ENCODE peak calls at places on chromosomes 5 and 9, in six cellular contexts. W is colonic mucosa, U is upper lobe of right lung, O is type B pancreatic cell, E is epithelial cell of esophagus, C is uterus. I is an unnamed sample.

GRCh38 chr9:114370251-114370984 is 17.4 kb downstream of the AKNA start:
- DNase-seq in E (no peak), U (peak; percentile 46), O (no peak), C (no peak), W (no peak), I (no peak)

GRCh38 chr5:149631506-149631905 is 50.2 kb downstream of the ARHGEF37 start:
- DNase-seq in E (no peak), O (no peak), C (no peak), W (no peak), U (no peak), I (no peak)

GRCh38 chr5:33921005-33921404 is 15.2 kb upstream of the RXFP3 start:
- DNase-seq in E (no peak), C (no peak), W (no peak), U (no peak), O (no peak), I (no peak)

GRCh38 chr5:4758550-4758949 is 381.6 kb upstream of the ADAMTS16 start:
- DNase-seq in W (no peak), O (no peak), E (no peak), U (no peak), C (no peak), I (no peak)

GRCh38 chr9:105694848-105695581 is 674 bp downstream of the TMEM38B start:
- DNase-seq in E (peak; percentile 65), U (peak; percentile 86), C (peak; percentile 56), O (peak; percentile 75), W (peak; percentile 73), I (peak; percentile 37)

GRCh38 chr5:34530637-34531036 is 125.5 kb upstream of the RAI14 start:
- DNase-seq in E (no peak), W (no peak), C (no peak), O (no peak), U (no peak), I (no peak)

GRCh38 chr9:97906236-97906831 is 16.0 kb downstream of the TRMO start:
- DNase-seq in C (no peak), O (no peak), W (no peak), E (no peak), U (peak; percentile 67), I (no peak)

GRCh38 chr5:149452665-149453617 is 73.8 kb upstream of the IL17B start:
- DNase-seq in U (no peak), C (peak; percentile 83), W (peak; percentile 51), O (no peak), E (peak; percentile 93), I (peak; percentile 55)

GRCh38 chr5:14004598-14005394 is 60.3 kb upstream of the DNAH5 start:
- DNase-seq in E (no peak), U (no peak), O (no peak), C (no peak), W (no peak), I (no peak)

GRCh38 chr9:98280574-98280973 is 25.1 kb upstream of the TBC1D2 start:
- DNase-seq in C (no peak), U (no peak), O (no peak), E (no peak), W (no peak), I (no peak)

GRCh38 chr9:134678206-134678605 is 36.6 kb downstream of the COL5A1 start:
- DNase-seq in E (no peak), U (peak; percentile 57), W (no peak), O (no peak), C (no peak), I (no peak)

GRCh38 chr9:116058421-116058820 is 95.2 kb upstream of the PAPPA start:
- DNase-seq in W (no peak), E (peak; percentile 3), U (no peak), O (no peak), C (no peak), I (no peak)

GRCh38 chr9:16243798-16244197 is 626.7 kb downstream of the BNC2 start:
- DNase-seq in O (no peak), C (no peak), E (peak; percentile 26), U (no peak), W (peak; percentile 23), I (no peak)

GRCh38 chr9:133534346-133535284 is at the start of gene ADAMTSL2:
- DNase-seq in O (no peak), W (peak; percentile 45), U (peak; percentile 80), C (peak; percentile 83), E (no peak), I (no peak)

GRCh38 chr9:93207326-93207814 is 23.4 kb downstream of the WNK2 start:
- DNase-seq in W (no peak), E (no peak), C (peak; percentile 68), U (no peak), O (no peak), I (no peak)

GRCh38 chr9:85536076-85536475 is 205.7 kb downstream of the AGTPBP1 start:
- DNase-seq in E (peak; percentile 55), C (no peak), W (no peak), U (no peak), O (no peak), I (no peak)

GRCh38 chr5:132057498-132058255 is 2.8 kb upstream of the IL3 start:
- DNase-seq in U (peak; percentile 11), C (peak; percentile 1), W (peak; percentile 14), O (no peak), E (no peak), I (no peak)

GRCh38 chr5:73663161-73663859 is 37.3 kb downstream of the ARHGEF28 start:
- DNase-seq in E (no peak), U (no peak), O (no peak), W (no peak), C (no peak), I (no peak)

GRCh38 chr9:21479152-21479702 is 2.9 kb downstream of the IFNE start:
- DNase-seq in U (no peak), O (no peak), W (no peak), E (no peak), C (no peak), I (no peak)

GRCh38 chr5:150036513-150036912 is 36.0 kb downstream of the HMGXB3 start:
- DNase-seq in E (peak; percentile 95), U (no peak), W (no peak), O (no peak), C (peak; percentile 67), I (no peak)

GRCh38 chr9:27548055-27548741 is 18.6 kb upstream of the MOB3B start:
- DNase-seq in U (no peak), C (no peak), W (no peak), O (no peak), E (peak; percentile 49), I (no peak)
- TF ChIP-seq CTCF in U (peak; percentile 52), C (peak; percentile 72), W (peak; percentile 38), O (peak; percentile 77), E (peak; percentile 43), I (no peak)

DNA sequence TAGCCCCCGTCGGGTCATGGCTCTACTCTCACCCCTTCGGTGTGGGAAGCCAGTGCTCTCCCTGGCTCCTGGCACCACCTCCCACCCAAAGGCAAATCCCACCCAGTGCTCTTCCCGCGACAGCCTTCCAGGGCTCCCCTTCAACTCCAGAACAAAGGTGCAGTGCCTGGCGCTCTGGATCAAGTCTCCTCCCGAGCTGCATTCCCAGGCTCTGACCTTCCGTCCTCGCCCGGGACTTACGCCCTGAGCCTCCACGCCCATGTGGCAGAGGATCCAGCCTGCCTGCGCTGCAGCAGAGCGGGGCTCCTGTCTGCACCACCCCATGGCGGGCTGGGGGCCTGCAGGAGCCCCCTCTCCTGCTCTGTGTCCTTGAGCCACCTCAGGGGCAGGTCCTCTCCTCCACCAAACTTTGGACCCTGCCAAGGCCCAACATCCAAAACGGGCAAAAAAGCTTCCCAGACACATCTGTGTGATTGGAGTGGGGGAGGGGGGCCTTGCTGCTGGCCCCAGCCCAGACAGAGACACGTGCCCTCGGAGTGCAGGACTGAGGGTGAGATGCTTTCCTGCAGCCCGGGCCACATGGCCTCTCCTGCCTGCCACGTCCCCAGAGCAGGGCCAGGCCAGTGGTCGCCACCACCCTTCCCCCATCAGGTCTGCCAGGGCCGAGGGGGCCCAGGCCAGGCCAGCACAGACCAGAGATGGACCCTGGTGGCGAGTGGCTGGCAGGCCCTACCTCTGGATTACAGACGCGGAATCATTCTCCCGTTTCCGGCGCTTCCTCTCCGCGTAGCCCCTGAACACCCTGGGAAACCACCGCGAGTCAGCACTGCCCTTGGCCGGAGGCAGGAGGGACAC is 4.4 kb downstream of the NSMF start:
- DNase-seq in E (peak; percentile 29), C (peak; percentile 28), W (peak; percentile 77), O (no peak), U (peak; percentile 71), I (no peak)
- TF ChIP-seq CTCF in E (no peak), C (no peak), W (no peak), O (no peak), U (no peak), I (no peak)

GRCh38 chr9:94603259-94603776 is 9.7 kb upstream of the FBP2 start:
- DNase-seq in O (peak; percentile 79), E (peak; percentile 73), W (peak; percentile 93), U (peak; percentile 77), C (peak; percentile 78), I (peak; percentile 74)
- TF ChIP-seq CTCF in O (peak; percentile 80), E (peak; percentile 79), W (peak; percentile 71), U (peak; percentile 64), C (peak; percentile 46), I (peak; percentile 45)

DNA sequence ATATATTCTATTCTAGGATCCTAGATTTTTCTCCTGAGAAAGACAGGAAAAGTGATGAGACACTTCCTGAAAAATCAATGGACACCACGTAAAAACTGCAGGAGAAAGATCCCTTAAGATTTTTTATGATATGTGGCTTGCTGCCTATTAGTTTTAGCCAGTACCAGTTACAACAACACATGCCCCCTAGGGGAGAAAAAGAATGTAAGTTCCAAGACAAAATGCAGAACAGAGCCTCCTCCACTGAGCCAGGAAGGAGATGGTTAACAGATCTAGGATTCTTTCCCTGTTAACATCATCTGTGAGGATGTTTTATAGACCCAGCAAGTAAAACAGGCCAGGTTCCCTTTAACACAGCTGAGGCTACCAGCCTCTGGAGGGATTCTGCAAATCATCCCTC is 574.7 kb downstream of the TLE4 start:
- DNase-seq in C (no peak), U (no peak), W (no peak), O (no peak), E (peak; percentile 4), I (no peak)
- TF ChIP-seq CTCF in C (no peak), U (peak; percentile 23), W (no peak), O (peak; percentile 67), E (no peak), I (no peak)

GRCh38 chr5:447501-447900 is 4.5 kb downstream of the EXOC3 start:
- DNase-seq in C (no peak), E (no peak), O (no peak), W (no peak), U (peak; percentile 44), I (no peak)

GRCh38 chr5:446066-446725 is 3.2 kb downstream of the EXOC3 start:
- DNase-seq in C (no peak), U (peak; percentile 15), O (no peak), E (peak; percentile 31), W (no peak), I (no peak)

GRCh38 chr5:445591-445990 is 2.6 kb downstream of the EXOC3 start:
- DNase-seq in W (no peak), E (no peak), O (no peak), C (no peak), U (peak; percentile 46), I (no peak)

GRCh38 chr5:448061-448765 is 5.2 kb downstream of the EXOC3 start:
- DNase-seq in C (no peak), U (peak; percentile 83), W (no peak), O (no peak), E (no peak), I (no peak)

GRCh38 chr5:446864-447263 is 3.9 kb downstream of the EXOC3 start:
- DNase-seq in U (peak; percentile 35), C (no peak), W (no peak), E (peak; percentile 62), O (no peak), I (no peak)
- TF ChIP-seq CTCF in U (peak; percentile 60), C (peak; percentile 35), W (peak; percentile 51), E (peak; percentile 63), O (peak; percentile 78), I (peak; percentile 53)

GRCh38 chr9:100131875-100132430 is 32.9 kb downstream of the INVS start:
- DNase-seq in E (no peak), O (no peak), U (no peak), W (no peak), C (no peak), I (no peak)
- TF ChIP-seq CTCF in E (no peak), O (no peak), U (no peak), W (no peak), C (no peak), I (no peak)